ENCODE peak calls at places on chromosome 6, in seven cellular contexts. P, Y, G, H, B, A and E are unnamed samples.

GRCh38 chr6:129966125-129966524 is 52.3 kb upstream of the L3MBTL3 start:
- DNase-seq in G (no peak), B (no peak), H (no peak), P (no peak), A (no peak), Y (peak), E (no peak)

GRCh38 chr6:106772270-106773142 is 143.1 kb downstream of the QRSL1 start:
- DNase-seq in H (no peak), A (no peak), Y (no peak), B (no peak), G (no peak), P (no peak), E (no peak)

GRCh38 chr6:7848229-7848628 is 62.4 kb downstream of the TXNDC5 start:
- DNase-seq in P (no peak), B (no peak), A (no peak), G (no peak), H (no peak), Y (no peak), E (no peak)

GRCh38 chr6:24844061-24844460 is 45.3 kb upstream of the ARMH2 start:
- DNase-seq in G (no peak), Y (no peak), A (no peak), B (no peak), P (no peak), H (no peak), E (no peak)

GRCh38 chr6:72580281-72580940 is 41.5 kb upstream of the KCNQ5 start:
- DNase-seq in Y (peak), B (peak), P (peak), A (peak), H (peak), G (peak), E (peak)

GRCh38 chr6:14704383-14705271 is 541.2 kb upstream of the JARID2 start:
- DNase-seq in A (no peak), G (no peak), P (no peak), H (no peak), Y (no peak), B (no peak), E (no peak)

GRCh38 chr6:104884867-104885517 is 25.3 kb upstream of the HACE1 start:
- DNase-seq in G (no peak), A (no peak), P (no peak), Y (no peak), B (no peak), H (no peak), E (no peak)

GRCh38 chr6:46730918-46731461 is 4.2 kb downstream of the PLA2G7 start:
- DNase-seq in B (no peak), Y (no peak), G (no peak), H (no peak), A (no peak), P (no peak), E (no peak)

GRCh38 chr6:26051683-26052310 is 35.4 kb upstream of the HFE start:
- DNase-seq in P (no peak), G (no peak), B (no peak), H (no peak), Y (no peak), A (no peak), E (no peak)

GRCh38 chr6:148304976-148305375 is 37.7 kb upstream of the SASH1 start:
- DNase-seq in B (peak), Y (no peak), G (no peak), H (peak), A (no peak), P (no peak), E (no peak)

GRCh38 chr6:158869604-158870417 is 50.6 kb upstream of the EZR start:
- DNase-seq in G (peak), Y (no peak), A (peak), B (peak), H (peak), P (peak), E (peak)

GRCh38 chr6:43231735-43232450 is 2.6 kb upstream of the DNPH1 start:
- DNase-seq in B (no peak), G (no peak), H (no peak), P (no peak), A (no peak), Y (no peak), E (no peak)

GRCh38 chr6:287500-287883 is 4.8 kb upstream of the DUSP22 start:
- DNase-seq in B (no peak), P (no peak), A (no peak), Y (no peak), G (no peak), H (no peak), E (no peak)

GRCh38 chr6:31763617-31763940 is 1.1 kb downstream of the SAPCD1 start:
- DNase-seq in G (no peak), A (no peak), H (peak), B (peak), P (peak), Y (no peak), E (peak)

GRCh38 chr6:118705799-118706481 is 54.5 kb upstream of the CEP85L start:
- DNase-seq in B (peak), Y (peak), P (peak), A (no peak), G (no peak), H (peak), E (peak)